ENCODE peak calls at places on chromosome 19, in six cellular contexts. X, I, Q, M, U and Z are unnamed samples.

GRCh38 chr19:17121736-17122293 is 46.2 kb downstream of the MYO9B start:
- DNase-seq in Q (peak; percentile 41), X (no peak), M (no peak), I (peak; percentile 53), U (no peak), Z (no peak)

GRCh38 chr19:7872306-7873204 is 1.6 kb downstream of the PRR36 start:
- DNase-seq in Q (no peak), I (no peak), U (no peak), M (no peak), X (no peak), Z (no peak)

GRCh38 chr19:8468761-8469458 is 24.1 kb downstream of the HNRNPM start:
- DNase-seq in M (no peak), X (no peak), Q (no peak), I (peak; percentile 74), U (no peak), Z (no peak)

GRCh38 chr19:8505680-8506401 is 3.4 kb upstream of the PRAM1 start:
- DNase-seq in Q (peak; percentile 72), U (peak; percentile 94), I (peak; percentile 49), X (peak; percentile 83), M (peak; percentile 85), Z (peak; percentile 83)

GRCh38 chr19:35143231-35143715 is at the start of gene FXYD7:
- DNase-seq in X (no peak), M (no peak), I (no peak), Q (no peak), U (peak; percentile 74), Z (peak; percentile 65)

GRCh38 chr19:49881186-49881585 is 3.7 kb downstream of the TBC1D17 start:
- DNase-seq in Q (no peak), M (no peak), I (no peak), X (no peak), U (no peak), Z (no peak)

GRCh38 chr19:43372462-43372861 is 19.0 kb downstream of the CD177 start:
- DNase-seq in X (no peak), Q (no peak), U (no peak), I (peak; percentile 24), M (no peak), Z (no peak)

GRCh38 chr19:1312732-1313694 is 27.3 kb downstream of the EFNA2 start:
- DNase-seq in X (no peak), I (peak; percentile 58), M (peak; percentile 73), U (no peak), Q (peak; percentile 42), Z (no peak)

GRCh38 chr19:2055871-2056809 is 5.1 kb upstream of the MKNK2 start:
- DNase-seq in M (peak; percentile 78), U (peak; percentile 62), X (no peak), I (peak; percentile 64), Q (peak; percentile 58), Z (no peak)

GRCh38 chr19:53639471-53639870 is 7.7 kb downstream of the DPRX start:
- DNase-seq in M (no peak), U (no peak), Q (no peak), I (no peak), X (no peak), Z (no peak)

GRCh38 chr19:370641-371330 is 26.2 kb upstream of the MIER2 start:
- DNase-seq in I (no peak), M (no peak), X (no peak), U (no peak), Q (no peak), Z (no peak)

GRCh38 chr19:17074628-17075034 is 621 bp downstream of the HAUS8 start:
- DNase-seq in I (no peak), U (no peak), X (no peak), M (no peak), Q (no peak), Z (no peak)

GRCh38 chr19:58325623-58326022 is 1.2 kb upstream of the ZSCAN22 start:
- DNase-seq in M (no peak), I (peak; percentile 57), X (no peak), Q (peak; percentile 12), U (no peak), Z (no peak)

GRCh38 chr19:51903192-51903591 is 1.6 kb downstream of the ZNF649 start:
- DNase-seq in U (no peak), X (no peak), Q (no peak), I (no peak), M (peak; percentile 50), Z (no peak)

GRCh38 chr19:36436531-36436930 is 18.1 kb upstream of the ZFP82 start:
- DNase-seq in M (peak; percentile 22), U (no peak), Q (no peak), X (no peak), I (no peak), Z (no peak)

GRCh38 chr19:2171349-2172145 is 7.8 kb downstream of the DOT1L start:
- DNase-seq in Q (peak; percentile 45), I (peak; percentile 36), U (peak; percentile 63), M (peak; percentile 81), X (no peak), Z (peak; percentile 71)

GRCh38 chr19:21581646-21582045 is 76.2 kb downstream of the ZNF429 start:
- DNase-seq in U (no peak), I (no peak), X (no peak), Q (no peak), M (no peak), Z (no peak)

GRCh38 chr19:588758-589692 is 656 bp upstream of the HCN2 start:
- DNase-seq in I (no peak), Q (no peak), M (no peak), X (no peak), U (no peak), Z (peak; percentile 54)

GRCh38 chr19:22052644-22053013 is 345 bp downstream of the ZNF257 start:
- DNase-seq in M (no peak), Q (no peak), U (no peak), X (no peak), I (no peak), Z (no peak)

GRCh38 chr19:6126335-6126974 is 9.0 kb upstream of the ACSBG2 start:
- DNase-seq in I (peak; percentile 71), U (no peak), M (peak; percentile 76), X (no peak), Q (peak; percentile 85), Z (peak; percentile 50)

GRCh38 chr19:53389591-53390377 is 5.2 kb upstream of the ZNF765 start:
- DNase-seq in M (peak; percentile 35), I (no peak), Q (no peak), U (peak; percentile 87), X (no peak), Z (peak; percentile 93)

GRCh38 chr19:38281820-38282566 is 17.6 kb downstream of the SPINT2 start:
- DNase-seq in M (no peak), U (no peak), Q (no peak), I (no peak), X (no peak), Z (no peak)
- H2BK5ac ChIP-seq in M (no peak overlapping the region), U (peak overlapping the region; percentile 71), Q (no peak overlapping the region), I (no peak overlapping the region), X (no peak overlapping the region), Z (no peak overlapping the region)

GRCh38 chr19:30003862-30004261 is 61.8 kb downstream of the URI1 start:
- DNase-seq in M (no peak), Q (peak; percentile 19), X (no peak), I (no peak), U (no peak), Z (no peak)

GRCh38 chr19:30001794-30002193 is 59.8 kb downstream of the URI1 start:
- DNase-seq in Q (peak; percentile 9), M (no peak), X (no peak), U (no peak), I (peak; percentile 19), Z (no peak)

GRCh38 chr19:30001301-30001700 is 59.3 kb downstream of the URI1 start:
- DNase-seq in Q (no peak), I (no peak), M (no peak), U (no peak), X (no peak), Z (no peak)

GRCh38 chr19:30000862-30001261 is 58.8 kb downstream of the URI1 start:
- DNase-seq in X (no peak), Q (no peak), U (no peak), M (no peak), I (no peak), Z (no peak)

DNA sequence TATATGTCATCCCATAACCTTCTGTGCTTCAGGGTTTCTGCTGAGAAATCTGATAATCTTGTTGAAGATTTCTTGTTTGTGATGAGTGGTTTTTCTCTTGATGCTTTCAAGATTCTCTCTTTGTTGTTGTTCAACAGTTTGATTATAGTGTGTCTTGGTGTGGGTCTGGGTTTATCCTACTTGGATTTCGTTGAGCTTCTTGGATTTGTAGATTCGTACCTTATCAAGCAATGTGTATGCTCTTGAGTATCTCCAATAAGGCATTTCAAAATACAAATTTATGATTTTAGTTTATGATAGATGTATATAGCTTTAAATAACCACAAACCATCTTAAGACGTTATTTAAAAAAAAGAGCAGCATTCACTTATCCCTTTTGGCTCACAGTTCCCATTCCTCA is 57.5 kb downstream of the URI1 start:
- DNase-seq in U (no peak), I (no peak), Q (no peak), X (no peak), M (no peak), Z (no peak)
- H2AK5ac ChIP-seq in U (no peak overlapping the region), I (no peak overlapping the region), Q (no peak overlapping the region), X (no peak overlapping the region), M (no peak overlapping the region), Z (no peak overlapping the region)

GRCh38 chr19:18155095-18156087 is 2.4 kb downstream of the PIK3R2 start:
- DNase-seq in U (no peak), M (no peak), I (no peak), X (no peak), Q (no peak), Z (no peak)

GRCh38 chr19:18152444-18152816 is 533 bp upstream of the PIK3R2 start:
- DNase-seq in X (peak; percentile 99), U (peak; percentile 99), I (peak; percentile 96), Q (peak; percentile 99), M (peak; percentile 99), Z (peak; percentile 98)

GRCh38 chr19:18156268-18156667 is 3.3 kb downstream of the PIK3R2 start:
- DNase-seq in U (no peak), I (no peak), M (no peak), X (no peak), Q (no peak), Z (no peak)

GRCh38 chr19:18152817-18153554 is at the start of gene PIK3R2:
- DNase-seq in U (peak; percentile 100), I (peak; percentile 98), Q (peak; percentile 98), M (peak; percentile 99), X (peak; percentile 100), Z (peak; percentile 98)

GRCh38 chr19:18153555-18154134 is 682 bp downstream of the PIK3R2 start:
- DNase-seq in I (no peak), M (no peak), X (no peak), U (no peak), Q (no peak), Z (no peak)
- H3K18ac ChIP-seq in I (peak overlapping the region; percentile 34), M (peak overlapping the region; percentile 68), X (peak overlapping the region; percentile 99), U (peak overlapping the region; percentile 71), Q (peak overlapping the region; percentile 92), Z (peak overlapping the region; percentile 46)

DNA sequence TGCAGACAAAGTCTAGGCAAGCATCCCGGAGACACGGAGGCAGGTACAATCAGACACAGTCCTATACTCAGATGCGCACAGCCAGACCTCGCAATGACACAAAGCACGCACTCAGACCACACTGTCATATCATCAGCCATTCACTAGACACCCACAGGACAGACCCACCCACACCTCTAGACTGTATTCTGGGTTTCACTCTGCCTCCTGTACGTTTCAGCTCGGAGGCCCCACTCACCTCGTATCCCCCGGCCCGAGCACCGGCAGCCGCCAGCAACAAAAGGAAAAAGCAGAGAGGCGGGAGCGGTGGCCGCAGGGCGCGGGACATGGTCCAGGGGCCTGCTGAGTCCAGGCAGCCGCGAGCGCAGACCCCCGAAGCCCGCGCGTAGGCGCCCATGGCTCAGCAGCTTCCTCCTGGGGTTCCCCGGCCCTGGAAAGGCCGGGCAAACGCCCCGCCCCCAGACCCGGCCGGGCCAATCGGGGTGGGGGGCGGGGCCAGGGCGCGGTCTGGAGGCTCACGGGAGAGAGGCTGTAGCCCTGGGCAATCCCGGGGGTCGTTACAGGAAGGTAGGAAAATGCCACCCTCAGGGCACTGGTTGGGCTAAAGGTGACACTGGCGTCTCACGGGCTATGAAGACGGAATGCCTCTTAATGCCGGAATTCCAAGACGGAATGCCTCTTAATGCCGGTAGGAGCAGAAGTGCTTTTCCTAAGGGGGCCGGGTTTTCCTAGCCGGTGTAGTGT is at the start of the genes MAN2B1 and WDR83:
- DNase-seq in I (peak; percentile 52), U (peak; percentile 85), Q (peak; percentile 87), X (peak; percentile 80), M (peak; percentile 91), Z (peak; percentile 89)
- H2BK5ac ChIP-seq in I (peak within 1 kb of the TSS; percentile 18), U (peak within 1 kb of the TSS; percentile 71), Q (no peak within 1 kb of the TSS), X (peak within 1 kb of the TSS; percentile 16), M (no peak within 1 kb of the TSS), Z (no peak within 1 kb of the TSS)